ENCODE peak calls at places on chromosomes 4 and X, in six cellular contexts. E is stimulated activated CD4-positive, alpha-beta T cell treated with anti-CD3 and anti-CD28 coated beads, Interleukin-2, amount 100 ng/mL, for 48 hours; H is K562; S is hepatocyte; M is NCI-H1092; Q is HFFc6. O is an unnamed sample.
A peak's percentile ranks its signal among the peaks of the same experiment; 100 is the strongest.

GRCh38 chr4:97412331-97412730 is 730.9 kb downstream of the STPG2 start:
- DNase-seq in E (no peak), H (no peak), S (no peak), M (no peak), Q (no peak), O (no peak)

GRCh38 chrX:70437921-70438665 is 6.5 kb upstream of the DLG3 start:
- DNase-seq in E (no peak), H (no peak), S (no peak), M (no peak), Q (no peak), O (no peak)

GRCh38 chr4:180058731-180059215 is 2184.4 kb upstream of the TENM3 start:
- DNase-seq in E (no peak), H (no peak), S (peak; percentile 72), M (no peak), Q (no peak), O (peak; percentile 50)

GRCh38 chrX:15663439-15663838 is 1.2 kb downstream of the CLTRN start:
- DNase-seq in E (no peak), H (no peak), S (no peak), M (no peak), Q (no peak), O (no peak)

GRCh38 chrX:119410027-119410819 is 11.1 kb downstream of the SLC25A43 start:
- DNase-seq in E (no peak), H (no peak), S (peak; percentile 36), M (no peak), Q (peak; percentile 90), O (peak; percentile 15)

GRCh38 chr4:174120446-174121142 is 162.9 kb downstream of the FBXO8 start:
- DNase-seq in E (peak; percentile 1), H (peak; percentile 48), S (peak; percentile 72), M (peak; percentile 43), Q (peak; percentile 61), O (peak; percentile 65)

GRCh38 chr4:169234137-169234855 is 36.5 kb downstream of the SH3RF1 start:
- DNase-seq in E (no peak), H (no peak), S (no peak), M (no peak), Q (no peak), O (no peak)

GRCh38 chrX:44382871-44383270 is 39.4 kb upstream of the EFHC2 start:
- DNase-seq in E (no peak), H (no peak), S (no peak), M (no peak), Q (no peak), O (no peak)

GRCh38 chr4:110514889-110515479 is 39.0 kb downstream of the ENPEP start:
- DNase-seq in E (no peak), H (peak; percentile 20), S (peak; percentile 39), M (no peak), Q (peak; percentile 46), O (peak; percentile 14)

GRCh38 chr4:7189475-7190277 is 2.7 kb upstream of the SORCS2 start:
- DNase-seq in E (no peak), H (no peak), S (peak; percentile 37), M (no peak), Q (no peak), O (no peak)

GRCh38 chr4:56128231-56128630 is 179.5 kb downstream of the CEP135 start:
- DNase-seq in E (no peak), H (no peak), S (no peak), M (no peak), Q (no peak), O (no peak)

GRCh38 chrX:136147320-136147901 is at the start of gene FHL1:
- DNase-seq in E (peak; percentile 29), H (peak; percentile 84), S (peak; percentile 40), M (no peak), Q (no peak), O (peak; percentile 59)